ENCODE peak calls at places on chromosomes 3 and 15, in ten cellular contexts. N is fibroblast of pulmonary artery, X is T-helper 9 cell, T is HuH-7.5, C is HFFc6, J is right atrium auricular region, L is tibial artery, W is Daoy, B is naive B cell, H is NCI-H1092 treated with DMSO at 0.1 percent for 48 hours. G is an unnamed sample.
A peak's percentile ranks its signal among the peaks of the same experiment; 100 is the strongest.

GRCh38 chr15:57134877-57135276 is 216.4 kb downstream of the TCF12 start:
- DNase-seq in N (peak; percentile 75), X (no peak), T (no peak), C (no peak), J (no peak), L (no peak), W (no peak), B (no peak), H (no peak), G (peak; percentile 91)

GRCh38 chr15:66039117-66039860 is 170.0 kb downstream of the RAB11A start:
- DNase-seq in N (no peak), X (no peak), T (no peak), C (no peak), J (no peak), L (no peak), W (no peak), B (no peak), H (no peak), G (no peak)

GRCh38 chr15:51589881-51590570 is 32.5 kb downstream of the DMXL2 start:
- DNase-seq in N (no peak), X (no peak), T (no peak), C (no peak), J (no peak), L (no peak), W (no peak), B (no peak), H (no peak), G (no peak)

GRCh38 chr15:101001056-101001455 is 81.9 kb downstream of the LRRK1 start:
- DNase-seq in N (no peak), X (no peak), T (no peak), C (no peak), J (no peak), L (no peak), W (no peak), B (no peak), H (no peak), G (no peak)

GRCh38 chr15:29925227-29926082 is 103.2 kb upstream of the TJP1 start:
- DNase-seq in N (peak; percentile 84), X (no peak), T (peak; percentile 23), C (peak; percentile 66), J (no peak), L (peak; percentile 64), W (peak; percentile 84), B (no peak), H (peak; percentile 26), G (peak; percentile 85)

GRCh38 chr15:60379466-60380274 is 18.1 kb downstream of the ANXA2 start:
- DNase-seq in N (peak; percentile 95), X (no peak), T (peak; percentile 48), C (peak; percentile 97), J (no peak), L (no peak), W (peak; percentile 84), B (no peak), H (no peak), G (peak; percentile 91)

GRCh38 chr15:81049835-81050234 is 49.1 kb downstream of the TLNRD1 start:
- DNase-seq in N (no peak), X (no peak), T (no peak), C (no peak), J (no peak), L (no peak), W (no peak), B (no peak), H (no peak), G (no peak)

GRCh38 chr15:71709808-71710418 is 100.4 kb upstream of the NR2E3 start:
- DNase-seq in N (no peak), X (no peak), T (no peak), C (no peak), J (no peak), L (no peak), W (no peak), B (no peak), H (no peak), G (no peak)

GRCh38 chr15:61522375-61522774 is 293.3 kb upstream of the RORA start:
- DNase-seq in N (no peak), X (no peak), T (no peak), C (no peak), J (no peak), L (no peak), W (no peak), B (no peak), H (no peak), G (no peak)

GRCh38 chr3:61704807-61705206 is 143.4 kb downstream of the PTPRG start:
- DNase-seq in N (no peak), X (no peak), T (no peak), C (no peak), J (no peak), L (no peak), W (no peak), B (no peak), H (no peak), G (no peak)

GRCh38 chr15:31740203-31740602 is 290.1 kb upstream of the CHRNA7 start:
- DNase-seq in N (no peak), X (no peak), T (no peak), C (no peak), J (no peak), L (no peak), W (peak; percentile 65), B (no peak), H (no peak), G (no peak)

GRCh38 chr3:12436514-12437222 is 47.6 kb upstream of the TSEN2 start:
- DNase-seq in N (peak; percentile 68), X (no peak), T (no peak), C (peak; percentile 43), J (peak; percentile 61), L (no peak), W (no peak), B (no peak), H (no peak), G (no peak)

GRCh38 chr3:130341388-130341787 is 4.1 kb upstream of the COL6A5 start:
- DNase-seq in N (no peak), X (no peak), T (no peak), C (no peak), J (no peak), L (no peak), W (peak; percentile 73), B (no peak), H (no peak), G (peak; percentile 28)

GRCh38 chr3:177610677-177611654 is 413.7 kb upstream of the TBL1XR1 start:
- DNase-seq in N (no peak), X (no peak), T (no peak), C (no peak), J (no peak), L (no peak), W (peak; percentile 21), B (no peak), H (peak; percentile 91), G (no peak)

GRCh38 chr3:52128118-52128683 is 26.0 kb downstream of the POC1A start:
- DNase-seq in N (peak; percentile 76), X (no peak), T (peak; percentile 72), C (peak; percentile 72), J (no peak), L (no peak), W (peak; percentile 85), B (no peak), H (no peak), G (peak; percentile 1)

GRCh38 chr3:185089751-185090150 is 63.1 kb downstream of the C3orf70 start:
- DNase-seq in N (no peak), X (no peak), T (no peak), C (no peak), J (no peak), L (no peak), W (no peak), B (no peak), H (no peak), G (no peak)

GRCh38 chr15:98476559-98476958 is 171.8 kb upstream of the IGF1R start:
- DNase-seq in N (no peak), X (no peak), T (no peak), C (no peak), J (no peak), L (no peak), W (no peak), B (no peak), H (no peak), G (no peak)

GRCh38 chr3:117644203-117644602 is 934.6 kb downstream of the TUSC7 start:
- DNase-seq in N (no peak), X (no peak), T (no peak), C (no peak), J (no peak), L (no peak), W (no peak), B (no peak), H (no peak), G (no peak)

GRCh38 chr3:128804017-128804816 is 75.2 kb upstream of the ACAD9 start:
- DNase-seq in N (peak; percentile 60), X (no peak), T (no peak), C (no peak), J (no peak), L (no peak), W (peak; percentile 66), B (peak; percentile 70), H (no peak), G (peak; percentile 67)

GRCh38 chr3:33936921-33937210 is 138.4 kb downstream of the PDCD6IP start:
- DNase-seq in N (no peak), X (no peak), T (no peak), C (no peak), J (no peak), L (no peak), W (no peak), B (no peak), H (no peak), G (no peak)

GRCh38 chr3:50254577-50255250 is 14.2 kb upstream of the SEMA3B start:
- DNase-seq in N (peak; percentile 86), X (no peak), T (no peak), C (no peak), J (peak; percentile 91), L (peak; percentile 83), W (peak; percentile 26), B (no peak), H (no peak), G (no peak)

GRCh38 chr15:39508536-39508935 is 72.3 kb upstream of the THBS1 start:
- DNase-seq in N (no peak), X (no peak), T (no peak), C (no peak), J (no peak), L (no peak), W (peak; percentile 11), B (no peak), H (no peak), G (no peak)

GRCh38 chr3:118144919-118145318 is 889.7 kb downstream of the IGSF11 start:
- DNase-seq in N (no peak), X (no peak), T (no peak), C (no peak), J (no peak), L (peak; percentile 15), W (no peak), B (no peak), H (no peak), G (no peak)

GRCh38 chr3:156445117-156445968 is 109.6 kb downstream of the SSR3 start:
- DNase-seq in N (no peak), X (no peak), T (no peak), C (no peak), J (no peak), L (no peak), W (no peak), B (no peak), H (no peak), G (no peak)

GRCh38 chr15:67068724-67069400 is 3.5 kb downstream of the SMAD3 start:
- DNase-seq in N (no peak), X (no peak), T (no peak), C (no peak), J (no peak), L (no peak), W (no peak), B (no peak), H (no peak), G (no peak)

GRCh38 chr3:48518069-48518468 is 14.1 kb upstream of the SHISA5 start:
- DNase-seq in N (no peak), X (no peak), T (no peak), C (no peak), J (no peak), L (no peak), W (no peak), B (no peak), H (no peak), G (no peak)

GRCh38 chr3:182713743-182714517 is 79.4 kb upstream of the ATP11B start:
- DNase-seq in N (peak; percentile 87), X (no peak), T (peak; percentile 42), C (peak; percentile 69), J (no peak), L (no peak), W (peak; percentile 46), B (peak; percentile 19), H (peak; percentile 37), G (peak; percentile 80)

GRCh38 chr3:37026851-37027250 is 33.5 kb downstream of the MLH1 start:
- DNase-seq in N (no peak), X (no peak), T (no peak), C (no peak), J (no peak), L (no peak), W (no peak), B (no peak), H (no peak), G (no peak)